ENCODE peak calls at places on chromosomes 5 and 9, in six cellular contexts. M, L, F, B, D and X are unnamed samples.

GRCh38 chr9:22307013-22307711 is 139.5 kb upstream of the DMRTA1 start:
- DNase-seq in M (peak; percentile 19), L (peak; percentile 31), F (peak; percentile 38), B (no peak), D (peak; percentile 60), X (peak; percentile 13)

GRCh38 chr5:91016954-91017690 is 366.0 kb downstream of the ARRDC3 start:
- DNase-seq in M (no peak), L (no peak), F (no peak), B (no peak), D (no peak), X (peak; percentile 6)

GRCh38 chr5:163385276-163385675 is 52.1 kb upstream of the CCNG1 start:
- DNase-seq in M (no peak), L (no peak), F (no peak), B (peak; percentile 50), D (no peak), X (no peak)

GRCh38 chr9:124008855-124009834 is 2.4 kb upstream of the LHX2 start:
- DNase-seq in M (no peak), L (no peak), F (no peak), B (no peak), D (no peak), X (no peak)

GRCh38 chr5:98483301-98483700 is 290.2 kb upstream of the RGMB start:
- DNase-seq in M (no peak), L (no peak), F (no peak), B (no peak), D (no peak), X (peak; percentile 21)

GRCh38 chr5:72046106-72046505 is 61.2 kb upstream of the MAP1B start:
- DNase-seq in M (no peak), L (no peak), F (no peak), B (no peak), D (no peak), X (no peak)

GRCh38 chr5:5348576-5348975 is 73.9 kb upstream of the ICE1 start:
- DNase-seq in M (no peak), L (no peak), F (no peak), B (no peak), D (no peak), X (no peak)

GRCh38 chr9:14348241-14349140 is 34.5 kb upstream of the NFIB start:
- DNase-seq in M (no peak), L (no peak), F (no peak), B (no peak), D (no peak), X (no peak)

GRCh38 chr9:16664211-16664610 is 206.3 kb downstream of the BNC2 start:
- DNase-seq in M (no peak), L (no peak), F (no peak), B (no peak), D (no peak), X (no peak)

GRCh38 chr5:117872798-117873368 is 1115.5 kb downstream of the DTWD2 start:
- DNase-seq in M (no peak), L (no peak), F (no peak), B (no peak), D (no peak), X (no peak)

GRCh38 chr9:92176800-92177185 is 61.6 kb upstream of the SPTLC1 start:
- DNase-seq in M (no peak), L (no peak), F (no peak), B (no peak), D (no peak), X (no peak)

GRCh38 chr9:118896356-118897000 is 472.8 kb downstream of the BRINP1 start:
- DNase-seq in M (no peak), L (no peak), F (no peak), B (peak; percentile 4), D (no peak), X (no peak)

GRCh38 chr5:150221471-150221870 is 31.6 kb downstream of the SLC6A7 start:
- DNase-seq in M (no peak), L (no peak), F (no peak), B (no peak), D (no peak), X (no peak)

GRCh38 chr9:112377087-112377486 is 2.8 kb upstream of the HSDL2 start:
- DNase-seq in M (no peak), L (no peak), F (no peak), B (no peak), D (no peak), X (no peak)

GRCh38 chr5:28249771-28250415 is 1211.5 kb upstream of the CDH9 start:
- DNase-seq in M (no peak), L (no peak), F (no peak), B (no peak), D (no peak), X (no peak)

GRCh38 chr9:89877051-89878002 is 272.5 kb downstream of the GADD45G start:
- DNase-seq in M (no peak), L (no peak), F (no peak), B (no peak), D (peak; percentile 41), X (no peak)

GRCh38 chr5:151642472-151643140 is 44.1 kb downstream of the SPARC start:
- DNase-seq in M (no peak), L (no peak), F (no peak), B (no peak), D (no peak), X (no peak)

GRCh38 chr9:128127568-128127989 is at the start of gene PTGES2:
- DNase-seq in M (peak; percentile 89), L (peak; percentile 81), F (peak; percentile 68), B (peak; percentile 93), D (peak; percentile 88), X (peak; percentile 32)

GRCh38 chr5:60633336-60633735 is 66.6 kb downstream of the DEPDC1B start:
- DNase-seq in M (no peak), L (no peak), F (peak; percentile 79), B (no peak), D (no peak), X (peak; percentile 41)

GRCh38 chr5:57184322-57184721 is 10.5 kb downstream of the GPBP1 start:
- DNase-seq in M (no peak), L (no peak), F (no peak), B (no peak), D (no peak), X (no peak)

GRCh38 chr5:176446884-176447537 is 1.2 kb upstream of the FAF2 start:
- DNase-seq in M (peak; percentile 39), L (no peak), F (no peak), B (no peak), D (no peak), X (no peak)

GRCh38 chr9:22240619-22241018 is 206.0 kb upstream of the DMRTA1 start:
- DNase-seq in M (no peak), L (no peak), F (peak; percentile 56), B (no peak), D (no peak), X (no peak)

GRCh38 chr9:19252885-19253219 is 22.4 kb downstream of the DENND4C start:
- DNase-seq in M (no peak), L (no peak), F (no peak), B (no peak), D (no peak), X (no peak)

GRCh38 chr5:67695369-67695768 is 498.8 kb upstream of the CD180 start:
- DNase-seq in M (no peak), L (no peak), F (no peak), B (no peak), D (no peak), X (no peak)

GRCh38 chr9:114792396-114792795 is 13.4 kb downstream of the TNFSF15 start:
- DNase-seq in M (no peak), L (no peak), F (no peak), B (no peak), D (no peak), X (no peak)

GRCh38 chr9:83955985-83956287 is 24.1 kb downstream of the HNRNPK start:
- DNase-seq in M (no peak), L (no peak), F (no peak), B (no peak), D (no peak), X (no peak)

GRCh38 chr5:32115985-32116384 is 58.1 kb downstream of the GOLPH3 start:
- DNase-seq in M (no peak), L (no peak), F (no peak), B (peak; percentile 31), D (no peak), X (no peak)

DNA sequence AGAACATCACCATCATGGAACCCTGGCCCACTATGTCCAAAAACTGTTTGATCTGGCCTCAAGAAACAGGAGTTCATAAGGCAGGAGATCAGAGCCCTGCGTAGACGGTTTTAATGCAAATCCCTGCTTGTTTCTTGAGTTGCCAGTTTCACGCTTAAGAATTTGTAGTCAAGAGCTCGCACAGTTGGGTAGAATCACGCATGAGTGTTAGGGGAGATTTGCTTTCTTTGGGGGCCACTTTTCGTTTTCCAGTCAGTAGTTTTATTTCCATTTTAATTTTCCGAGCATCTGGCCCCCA is 6.7 kb upstream of the C5orf58 start:
- DNase-seq in M (no peak), L (no peak), F (no peak), B (no peak), D (no peak), X (no peak)
- TF ChIP-seq CTCF in M (no peak), L (no peak), F (no peak), B (no peak), D (no peak), X (no peak)

GRCh38 chr9:86503281-86503680 is 149.1 kb upstream of the TUT7 start:
- DNase-seq in M (no peak), L (no peak), F (no peak), B (no peak), D (no peak), X (no peak)

GRCh38 chr9:86503926-86504325 is 149.7 kb upstream of the TUT7 start:
- DNase-seq in M (no peak), L (no peak), F (no peak), B (no peak), D (no peak), X (no peak)

GRCh38 chr9:86500031-86500430 is 145.8 kb upstream of the TUT7 start:
- DNase-seq in M (no peak), L (no peak), F (no peak), B (no peak), D (no peak), X (no peak)

DNA sequence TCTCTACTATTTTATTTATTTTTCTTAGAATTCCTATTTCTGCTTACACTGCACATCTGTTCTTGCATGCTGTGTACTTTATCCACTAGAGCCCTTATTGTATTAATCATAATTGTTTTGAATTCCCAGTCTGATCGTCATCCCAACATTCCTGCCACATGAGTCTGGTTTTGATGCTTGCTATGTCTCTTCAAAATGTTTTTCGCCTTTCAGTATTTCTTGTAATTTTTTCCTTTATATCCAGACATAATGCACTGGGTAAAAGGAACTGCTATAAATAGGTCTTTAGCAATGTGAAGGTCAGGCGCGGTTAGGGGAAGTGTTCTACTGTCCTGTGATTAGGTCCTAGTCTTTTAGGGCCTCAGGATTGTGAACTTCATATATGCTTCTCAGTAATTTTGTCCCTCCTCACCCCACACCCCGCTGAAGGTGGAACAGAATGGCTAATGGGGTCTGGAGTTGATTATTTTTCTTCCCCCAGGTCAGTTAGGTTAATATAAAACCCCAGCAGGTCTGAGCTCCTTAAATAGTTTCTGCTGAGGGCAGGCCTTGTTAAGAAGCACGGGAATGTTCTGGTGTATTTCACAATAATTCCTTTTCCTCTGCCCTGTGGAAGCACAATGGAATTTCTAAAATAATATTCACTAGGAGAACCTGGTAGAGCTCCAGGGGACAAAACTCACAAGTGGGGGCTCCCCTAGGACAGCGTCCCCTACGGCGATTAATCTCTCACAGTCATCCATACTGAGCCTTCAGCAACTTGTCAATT is 146.6 kb upstream of the TUT7 start:
- DNase-seq in M (no peak), L (no peak), F (peak; percentile 86), B (no peak), D (no peak), X (peak; percentile 91)
- H3K27ac ChIP-seq in M (no peak overlapping the region), L (no peak overlapping the region), F (peak overlapping the region; percentile 82), B (no peak overlapping the region), D (no peak overlapping the region), X (peak overlapping the region; percentile 98)

GRCh38 chr5:135145985-135146384 is 112.0 kb upstream of the PITX1 start:
- DNase-seq in M (no peak), L (no peak), F (no peak), B (no peak), D (no peak), X (no peak)
- TF ChIP-seq CTCF in M (no peak), L (no peak), F (no peak), B (no peak), D (no peak), X (no peak)

GRCh38 chr9:27293046-27293445 is 3.9 kb downstream of the EQTN start:
- DNase-seq in M (no peak), L (no peak), F (no peak), B (no peak), D (no peak), X (no peak)
- H3K27ac ChIP-seq in M (no peak overlapping the region), L (no peak overlapping the region), F (no peak overlapping the region), B (no peak overlapping the region), D (no peak overlapping the region), X (no peak overlapping the region)